ENCODE peak calls at places on chromosomes 3 and 15, in six cellular contexts. F, I, N, M, C and E are unnamed samples.

GRCh38 chr15:63490345-63491034 is 13.9 kb upstream of the USP3 start:
- DNase-seq in F (no peak), I (no peak), N (no peak), M (no peak), C (no peak), E (no peak)

GRCh38 chr15:49645937-49646336 is 25.1 kb downstream of the DTWD1 start:
- DNase-seq in F (no peak), I (no peak), N (peak; percentile 74), M (no peak), C (peak; percentile 52), E (no peak)

GRCh38 chr3:53570709-53571108 is 76.3 kb downstream of the CACNA1D start:
- DNase-seq in F (no peak), I (no peak), N (no peak), M (peak; percentile 4), C (peak; percentile 72), E (no peak)

GRCh38 chr3:53846134-53846850 is at the start of the genes CHDH and IL17RB:
- DNase-seq in F (no peak), I (no peak), N (no peak), M (peak; percentile 38), C (peak; percentile 65), E (peak; percentile 59)

GRCh38 chr3:112963683-112964082 is 11.2 kb downstream of the CD200R1 start:
- DNase-seq in F (no peak), I (no peak), N (no peak), M (no peak), C (no peak), E (no peak)

GRCh38 chr3:27228805-27229204 is 140.4 kb downstream of the NEK10 start:
- DNase-seq in F (no peak), I (no peak), N (no peak), M (no peak), C (peak; percentile 11), E (no peak)

GRCh38 chr3:119497824-119498187 is 541 bp upstream of the TIMMDC1 start:
- DNase-seq in F (peak; percentile 5), I (no peak), N (peak; percentile 25), M (peak; percentile 22), C (peak; percentile 38), E (no peak)

GRCh38 chr3:39804951-39805350 is 4.5 kb upstream of the MYRIP start:
- DNase-seq in F (no peak), I (no peak), N (peak; percentile 12), M (no peak), C (no peak), E (no peak)

GRCh38 chr3:13841826-13842225 is 38.0 kb downstream of the WNT7A start:
- DNase-seq in F (no peak), I (no peak), N (no peak), M (no peak), C (no peak), E (no peak)

GRCh38 chr3:154220462-154220861 is 99.3 kb downstream of the ARHGEF26 start:
- DNase-seq in F (no peak), I (no peak), N (no peak), M (no peak), C (no peak), E (no peak)

GRCh38 chr3:151044706-151045105 is 40.8 kb upstream of the MED12L start:
- DNase-seq in F (no peak), I (no peak), N (peak; percentile 3), M (no peak), C (no peak), E (no peak)

GRCh38 chr15:82810061-82810862 is 834 bp downstream of the WHAMM start:
- DNase-seq in F (no peak), I (peak; percentile 2), N (peak; percentile 75), M (no peak), C (peak; percentile 39), E (no peak)

GRCh38 chr3:193805448-193805847 is 212.4 kb downstream of the OPA1 start:
- DNase-seq in F (peak; percentile 13), I (no peak), N (peak; percentile 47), M (peak; percentile 80), C (peak; percentile 99), E (no peak)

GRCh38 chr3:157231071-157231470 is 71.1 kb upstream of the CCNL1 start:
- DNase-seq in F (peak; percentile 55), I (no peak), N (peak; percentile 86), M (no peak), C (no peak), E (no peak)

GRCh38 chr3:98726084-98726483 is 37.1 kb upstream of the ST3GAL6 start:
- DNase-seq in F (peak; percentile 19), I (no peak), N (peak; percentile 32), M (no peak), C (peak; percentile 34), E (no peak)

GRCh38 chr3:106691476-106691875 is 685.8 kb upstream of the CCDC54 start:
- DNase-seq in F (no peak), I (no peak), N (no peak), M (no peak), C (no peak), E (no peak)

GRCh38 chr3:196969001-196969659 is 497 bp upstream of the PIGZ start:
- DNase-seq in F (no peak), I (no peak), N (peak; percentile 11), M (no peak), C (peak; percentile 19), E (no peak)